ENCODE peak calls at places on chromosomes 3 and 15, in eight cellular contexts. O, M, H, G, C, X, Y and T are unnamed samples.

GRCh38 chr3:14587733-14588360 is 47.7 kb upstream of the GRIP2 start:
- DNase-seq in O (peak; percentile 72), M (no peak), H (no peak), G (no peak), C (no peak), X (peak; percentile 79), Y (no peak), T (no peak)

GRCh38 chr15:70596354-70597055 is 166.9 kb downstream of the UACA start:
- DNase-seq in O (peak; percentile 87), M (no peak), H (peak; percentile 60), G (no peak), C (no peak), X (peak; percentile 96), Y (no peak), T (no peak)

GRCh38 chr3:133135303-133135702 is 97.1 kb downstream of the TMEM108 start:
- DNase-seq in O (no peak), M (no peak), H (no peak), G (no peak), C (peak; percentile 60), X (no peak), Y (no peak), T (no peak)

GRCh38 chr3:45864760-45865567 is 21.4 kb upstream of the CCR9 start:
- DNase-seq in O (no peak), M (no peak), H (no peak), G (no peak), C (no peak), X (no peak), Y (no peak), T (no peak)

GRCh38 chr3:30156586-30157498 is 449.6 kb upstream of the TGFBR2 start:
- DNase-seq in O (peak; percentile 56), M (no peak), H (no peak), G (no peak), C (no peak), X (peak; percentile 66), Y (no peak), T (no peak)

GRCh38 chr15:87944687-87945086 is 311.9 kb downstream of the NTRK3 start:
- DNase-seq in O (no peak), M (no peak), H (no peak), G (no peak), C (peak; percentile 28), X (no peak), Y (no peak), T (peak; percentile 31)

GRCh38 chr3:87082806-87083440 is 92.0 kb upstream of the VGLL3 start:
- DNase-seq in O (peak; percentile 85), M (no peak), H (peak; percentile 56), G (no peak), C (peak; percentile 13), X (peak; percentile 78), Y (no peak), T (no peak)

GRCh38 chr3:2098398-2099027 is at the start of gene CNTN4:
- DNase-seq in O (no peak), M (peak; percentile 69), H (peak; percentile 15), G (peak; percentile 59), C (peak; percentile 83), X (no peak), Y (peak; percentile 88), T (peak; percentile 52)

GRCh38 chr3:172159962-172160538 is 120.7 kb downstream of the FNDC3B start:
- DNase-seq in O (peak; percentile 43), M (peak; percentile 80), H (no peak), G (peak; percentile 55), C (no peak), X (peak; percentile 58), Y (no peak), T (no peak)

GRCh38 chr3:47669026-47669749 is 90.5 kb upstream of the CSPG5 start:
- DNase-seq in O (peak; percentile 31), M (no peak), H (no peak), G (no peak), C (no peak), X (peak; percentile 30), Y (no peak), T (no peak)

GRCh38 chr3:120173056-120173675 is 78.9 kb upstream of the GSK3B start:
- DNase-seq in O (peak; percentile 52), M (no peak), H (no peak), G (no peak), C (no peak), X (peak; percentile 41), Y (no peak), T (no peak)

GRCh38 chr15:94079968-94080367 is 151.4 kb upstream of the MCTP2 start:
- DNase-seq in O (no peak), M (no peak), H (no peak), G (no peak), C (no peak), X (no peak), Y (no peak), T (no peak)

GRCh38 chr15:26848498-26848897 is 18.4 kb upstream of the GABRA5 start:
- DNase-seq in O (no peak), M (no peak), H (no peak), G (no peak), C (no peak), X (no peak), Y (no peak), T (no peak)

GRCh38 chr15:25180606-25181289 is 226.0 kb downstream of the SNRPN start:
- DNase-seq in O (no peak), M (peak; percentile 10), H (no peak), G (peak; percentile 5), C (no peak), X (no peak), Y (no peak), T (peak; percentile 2)

GRCh38 chr3:156497326-156497725 is 57.6 kb downstream of the SSR3 start:
- DNase-seq in O (peak; percentile 26), M (no peak), H (no peak), G (no peak), C (no peak), X (peak; percentile 40), Y (no peak), T (no peak)

GRCh38 chr3:76107935-76108570 is 322.7 kb upstream of the ZNF717 start:
- DNase-seq in O (peak; percentile 74), M (no peak), H (peak; percentile 34), G (no peak), C (peak; percentile 18), X (peak; percentile 54), Y (no peak), T (no peak)

GRCh38 chr15:70086636-70087035 is 11.1 kb downstream of the TLE3 start:
- DNase-seq in O (no peak), M (peak; percentile 58), H (no peak), G (no peak), C (no peak), X (no peak), Y (no peak), T (no peak)

DNA sequence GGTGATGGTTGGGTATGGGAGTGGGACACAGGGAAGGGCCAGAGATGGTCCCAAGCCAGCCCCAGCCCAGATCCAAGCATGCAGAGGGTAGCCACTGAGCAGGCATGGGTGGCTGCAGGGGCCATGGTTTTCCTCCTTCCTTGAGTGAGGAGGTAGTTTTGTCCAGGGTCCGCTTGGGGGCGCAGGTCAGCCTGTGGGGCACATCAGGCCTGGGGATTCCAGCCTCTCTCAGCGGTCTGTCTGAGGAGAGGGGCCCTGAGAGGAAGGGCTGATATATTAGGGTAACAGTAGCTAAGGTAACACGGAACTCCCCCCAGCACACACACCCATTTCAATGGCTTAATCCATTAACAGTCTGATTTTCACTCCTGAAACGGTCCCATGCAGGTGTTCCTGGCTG is 22.7 kb upstream of the LCTL start:
- DNase-seq in O (no peak), M (no peak), H (no peak), G (no peak), C (no peak), X (no peak), Y (no peak), T (no peak)
- TF ChIP-seq CTCF in O (no peak), M (no peak), H (peak; percentile 10), G (no peak), C (no peak), X (no peak), Y (no peak), T (no peak)

DNA sequence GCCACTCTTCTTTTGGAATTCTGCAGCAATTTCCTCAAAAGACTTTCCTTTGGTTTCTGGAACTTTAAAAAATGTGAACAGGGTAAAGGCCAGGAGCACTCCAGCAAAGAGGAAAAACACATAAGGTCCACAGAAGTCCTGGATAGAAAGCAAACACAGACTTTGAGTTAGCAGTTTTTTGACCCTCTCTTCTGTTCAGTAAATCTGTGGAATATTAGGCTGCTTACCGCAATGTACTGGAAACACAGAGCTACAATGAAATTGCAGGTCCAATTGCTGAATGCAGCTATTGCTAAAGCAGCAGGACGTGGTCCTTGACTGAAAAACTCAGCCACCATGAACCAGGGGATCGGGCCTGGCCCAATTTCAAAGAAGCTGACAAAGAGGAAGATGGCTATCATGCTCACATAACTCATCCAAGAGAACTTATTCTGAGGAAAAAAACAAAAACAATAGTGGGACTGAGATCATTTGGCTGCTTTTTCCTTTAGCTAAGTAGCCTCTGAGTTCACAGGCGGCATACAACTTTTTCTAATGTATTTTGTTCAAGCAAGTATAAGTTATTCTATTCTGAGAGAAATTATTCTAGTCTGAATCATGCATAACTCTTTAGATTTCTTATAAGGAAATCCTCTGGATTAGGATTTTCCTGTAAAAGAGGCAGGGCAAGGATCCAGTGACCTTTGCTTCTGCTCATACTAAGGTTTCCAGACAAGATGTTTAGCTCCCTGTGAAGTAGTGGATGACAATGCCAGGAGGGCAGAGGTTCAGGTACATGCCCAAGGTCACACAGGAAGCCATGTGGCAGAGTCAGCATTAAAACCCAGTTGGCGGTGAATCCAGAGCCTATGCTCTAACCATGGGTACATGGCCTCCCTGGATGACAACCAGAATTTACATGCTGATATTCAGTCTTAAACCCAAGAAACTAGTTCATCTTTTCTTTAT is 28.3 kb downstream of the SLC2A2 start:
- DNase-seq in O (peak; percentile 47), M (no peak), H (no peak), G (no peak), C (no peak), X (peak; percentile 45), Y (no peak), T (no peak)
- H3K4me3 ChIP-seq in O (no peak overlapping the region), M (no peak overlapping the region), H (no peak overlapping the region), G (no peak overlapping the region), C (no peak overlapping the region), X (no peak overlapping the region), Y (no peak overlapping the region), T (no peak overlapping the region)

GRCh38 chr3:117898722-117899121 is 1135.9 kb downstream of the IGSF11 start:
- DNase-seq in O (peak; percentile 28), M (no peak), H (no peak), G (no peak), C (no peak), X (peak; percentile 33), Y (no peak), T (no peak)
- TF ChIP-seq CTCF in O (peak; percentile 24), M (no peak), H (peak; percentile 38), G (no peak), C (peak; percentile 61), X (peak; percentile 66), Y (no peak), T (no peak)

GRCh38 chr15:76190767-76191538 is 120.3 kb downstream of the ETFA start:
- DNase-seq in O (peak; percentile 93), M (peak; percentile 79), H (peak; percentile 71), G (peak; percentile 84), C (peak; percentile 83), X (peak; percentile 69), Y (peak; percentile 85), T (peak; percentile 82)

GRCh38 chr15:76189106-76189505 is 122.2 kb downstream of the ETFA start:
- DNase-seq in O (no peak), M (no peak), H (no peak), G (no peak), C (no peak), X (no peak), Y (no peak), T (no peak)

GRCh38 chr15:76191539-76192244 is 119.6 kb downstream of the ETFA start:
- DNase-seq in O (no peak), M (no peak), H (no peak), G (no peak), C (no peak), X (no peak), Y (no peak), T (no peak)

GRCh38 chr15:76192715-76193114 is 118.6 kb downstream of the ETFA start:
- DNase-seq in O (no peak), M (no peak), H (no peak), G (no peak), C (no peak), X (no peak), Y (no peak), T (no peak)

GRCh38 chr15:76190070-76190564 is 121.2 kb downstream of the ETFA start:
- DNase-seq in O (no peak), M (no peak), H (no peak), G (no peak), C (no peak), X (no peak), Y (no peak), T (no peak)
- H3K4me3 ChIP-seq in O (no peak overlapping the region), M (no peak overlapping the region), H (no peak overlapping the region), G (no peak overlapping the region), C (no peak overlapping the region), X (no peak overlapping the region), Y (no peak overlapping the region), T (no peak overlapping the region)